ENCODE peak calls at places on chromosomes 3 and 15, in seven cellular contexts. W is brain microvascular endothelial cell, E is cardiac fibroblast, C is left lung, I is A549, G is heart right ventricle, S is right atrium auricular region. A is an unnamed sample.
A peak's percentile ranks its signal among the peaks of the same experiment; 100 is the strongest.

GRCh38 chr3:15933439-15934144 is 135.8 kb upstream of the ANKRD28 start:
- DNase-seq in W (no peak), E (no peak), C (no peak), I (no peak), G (no peak), S (no peak), A (peak; percentile 55)

GRCh38 chr3:43192028-43192427 is 86.1 kb upstream of the POMGNT2 start:
- DNase-seq in W (no peak), E (no peak), C (no peak), I (no peak), G (no peak), S (no peak), A (no peak)

GRCh38 chr3:172622916-172623700 is 87.8 kb downstream of the NCEH1 start:
- DNase-seq in W (no peak), E (peak; percentile 70), C (no peak), I (peak; percentile 44), G (no peak), S (no peak), A (peak; percentile 73)

GRCh38 chr3:9754678-9755077 is 4.9 kb downstream of the OGG1 start:
- DNase-seq in W (no peak), E (peak; percentile 34), C (no peak), I (no peak), G (no peak), S (no peak), A (no peak)

GRCh38 chr15:79738198-79738597 is 158.6 kb downstream of the MTHFS start:
- DNase-seq in W (no peak), E (no peak), C (no peak), I (no peak), G (no peak), S (no peak), A (no peak)

GRCh38 chr3:37779289-37780152 is 82.2 kb upstream of the CTDSPL start:
- DNase-seq in W (peak; percentile 51), E (peak; percentile 91), C (no peak), I (peak; percentile 85), G (no peak), S (no peak), A (peak; percentile 58)

GRCh38 chr3:57959407-57960173 is 48.6 kb upstream of the FLNB start:
- DNase-seq in W (peak; percentile 35), E (peak; percentile 54), C (no peak), I (no peak), G (no peak), S (peak; percentile 72), A (no peak)

GRCh38 chr15:49622561-49622960 is 1.7 kb downstream of the DTWD1 start:
- DNase-seq in W (no peak), E (peak; percentile 49), C (no peak), I (peak; percentile 3), G (no peak), S (no peak), A (no peak)

DNA sequence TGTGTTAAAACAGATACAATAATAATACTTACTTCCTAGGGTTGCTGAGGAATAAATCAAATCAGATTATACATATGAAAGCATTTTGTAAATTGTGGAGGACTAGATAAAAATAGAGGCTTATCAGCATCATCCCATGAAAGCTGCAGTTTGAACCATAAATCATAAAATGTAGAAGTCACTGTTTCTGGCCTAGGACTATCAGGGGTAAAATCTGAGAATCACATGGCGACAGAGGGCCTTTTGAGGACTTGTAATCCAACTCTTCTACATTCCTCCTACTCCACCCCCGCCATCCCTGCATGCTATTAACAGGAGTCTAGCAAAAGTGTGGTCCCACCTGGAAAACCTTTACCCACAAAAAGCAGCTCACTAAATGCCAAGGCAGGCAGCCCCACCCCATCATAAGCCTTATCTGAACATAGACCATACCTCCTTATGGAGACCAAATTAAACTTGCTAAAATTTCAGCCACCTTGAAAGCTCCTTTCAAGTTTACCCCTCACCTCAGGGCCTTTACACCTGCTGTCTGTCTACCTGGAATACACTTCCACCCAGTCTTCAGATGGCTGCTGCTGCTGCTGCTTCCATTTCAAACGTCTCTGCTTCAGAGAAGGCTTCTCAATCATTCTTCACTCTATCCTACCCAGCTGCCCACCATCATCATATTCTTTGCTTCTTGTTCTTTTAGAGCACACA is 11.5 kb downstream of the MB21D2 start:
- DNase-seq in W (no peak), E (no peak), C (no peak), I (no peak), G (no peak), S (no peak), A (no peak)
- TF ChIP-seq CTCF in W (no peak), E (no peak), C (no peak), I (no peak), G (no peak), S (no peak), A (no peak)

GRCh38 chr15:40906101-40906946 is 12.1 kb downstream of the VPS18 start:
- DNase-seq in W (peak; percentile 62), E (peak; percentile 97), C (peak; percentile 93), I (peak; percentile 64), G (peak; percentile 90), S (peak; percentile 93), A (peak; percentile 47)
- H3K4me3 ChIP-seq in W (peak overlapping the region; percentile 46), E (peak overlapping the region; percentile 43), C (peak overlapping the region; percentile 34), I (peak overlapping the region; percentile 41), G (peak overlapping the region; percentile 47), S (peak overlapping the region; percentile 27), A (peak overlapping the region; percentile 54)

GRCh38 chr3:142366434-142366833 is 81.4 kb downstream of the XRN1 start:
- DNase-seq in W (no peak), E (peak; percentile 6), C (no peak), I (peak; percentile 45), G (no peak), S (no peak), A (no peak)
- TF ChIP-seq CTCF in W (peak; percentile 17), E (no peak), C (no peak), I (peak; percentile 27), G (no peak), S (no peak), A (peak; percentile 38)

GRCh38 chr15:99486371-99487336 is 79.1 kb upstream of the MEF2A start:
- DNase-seq in W (no peak), E (peak; percentile 90), C (peak; percentile 69), I (peak; percentile 55), G (peak; percentile 89), S (peak; percentile 82), A (peak; percentile 52)
- H3K4me3 ChIP-seq in W (peak overlapping the region; percentile 53), E (peak overlapping the region; percentile 43), C (peak overlapping the region; percentile 34), I (peak overlapping the region; percentile 45), G (peak overlapping the region; percentile 6), S (peak overlapping the region; percentile 23), A (peak overlapping the region; percentile 34)

GRCh38 chr15:94162946-94163345 is 68.4 kb upstream of the MCTP2 start:
- DNase-seq in W (no peak), E (no peak), C (no peak), I (no peak), G (no peak), S (no peak), A (no peak)

GRCh38 chr15:94164202-94164807 is 67.1 kb upstream of the MCTP2 start:
- DNase-seq in W (peak; percentile 59), E (peak; percentile 23), C (peak; percentile 42), I (peak; percentile 39), G (no peak), S (no peak), A (no peak)

GRCh38 chr15:94168250-94168649 is 63.1 kb upstream of the MCTP2 start:
- DNase-seq in W (no peak), E (no peak), C (no peak), I (peak; percentile 14), G (no peak), S (no peak), A (no peak)
- TF ChIP-seq CTCF in W (peak; percentile 22), E (no peak), C (no peak), I (no peak), G (peak; percentile 38), S (no peak), A (peak; percentile 16)

GRCh38 chr15:73389971-73390544 is 21.3 kb upstream of the HCN4 start:
- DNase-seq in W (no peak), E (no peak), C (no peak), I (peak; percentile 55), G (no peak), S (no peak), A (no peak)

GRCh38 chr15:73387507-73388255 is 18.9 kb upstream of the HCN4 start:
- DNase-seq in W (peak; percentile 21), E (peak; percentile 79), C (no peak), I (no peak), G (no peak), S (no peak), A (peak; percentile 12)

GRCh38 chr15:73386886-73387506 is 18.2 kb upstream of the HCN4 start:
- DNase-seq in W (no peak), E (no peak), C (no peak), I (no peak), G (no peak), S (no peak), A (no peak)

GRCh38 chr15:73389539-73389938 is 20.8 kb upstream of the HCN4 start:
- DNase-seq in W (no peak), E (no peak), C (no peak), I (no peak), G (no peak), S (no peak), A (no peak)

DNA sequence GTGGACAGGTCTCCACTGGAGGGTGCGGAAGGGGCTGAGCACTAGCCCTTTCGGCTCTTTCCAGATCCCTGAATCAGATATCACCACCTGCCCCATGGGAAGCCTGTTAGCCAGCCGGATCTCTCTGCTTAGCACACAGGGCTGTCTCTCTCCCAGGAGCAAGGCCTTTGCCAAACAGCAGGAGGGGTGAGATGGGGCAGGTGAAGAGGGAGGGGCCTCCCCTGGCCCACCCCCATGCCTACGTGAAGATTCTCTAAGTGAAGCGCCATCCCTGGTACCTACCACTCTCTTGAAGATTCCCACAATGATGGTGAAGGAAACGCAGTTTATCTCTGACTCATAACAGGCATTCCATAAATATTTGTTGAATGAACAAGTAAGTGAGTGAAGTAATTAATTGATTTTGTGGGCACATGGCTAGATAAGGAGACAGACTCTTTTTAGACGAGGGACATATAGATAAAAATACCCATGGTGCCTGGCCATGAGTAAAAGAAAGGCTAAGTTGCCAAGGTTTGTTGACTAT is 19.6 kb upstream of the HCN4 start:
- DNase-seq in W (peak; percentile 18), E (peak; percentile 77), C (no peak), I (peak; percentile 75), G (no peak), S (no peak), A (peak; percentile 45)
- H3K4me3 ChIP-seq in W (no peak overlapping the region), E (no peak overlapping the region), C (no peak overlapping the region), I (no peak overlapping the region), G (no peak overlapping the region), S (no peak overlapping the region), A (no peak overlapping the region)

GRCh38 chr15:89104172-89104564 is 15.9 kb downstream of the ABHD2 start:
- DNase-seq in W (no peak), E (peak; percentile 93), C (no peak), I (no peak), G (no peak), S (no peak), A (no peak)
- TF ChIP-seq CTCF in W (peak; percentile 9), E (no peak), C (no peak), I (no peak), G (no peak), S (no peak), A (peak; percentile 14)

GRCh38 chr15:37744521-37744920 is 189.9 kb upstream of the TMCO5A start:
- DNase-seq in W (no peak), E (no peak), C (no peak), I (no peak), G (no peak), S (no peak), A (no peak)

GRCh38 chr15:37743826-37744225 is 190.6 kb upstream of the TMCO5A start:
- DNase-seq in W (no peak), E (no peak), C (no peak), I (no peak), G (no peak), S (no peak), A (no peak)

GRCh38 chr15:37740623-37741141 is 193.8 kb upstream of the TMCO5A start:
- DNase-seq in W (no peak), E (no peak), C (no peak), I (no peak), G (no peak), S (no peak), A (no peak)
- H3K4me3 ChIP-seq in W (no peak overlapping the region), E (no peak overlapping the region), C (no peak overlapping the region), I (no peak overlapping the region), G (no peak overlapping the region), S (no peak overlapping the region), A (no peak overlapping the region)